ENCODE peak calls at places on chromosomes 1 and 21, in ten cellular contexts. Q is A549, T is mucosa of descending colon, N is fibroblast of pulmonary artery, L is neural progenitor cell, I is adipocyte, B is breast epithelium, D is AG04450, U is PC-9, M is OCI-LY7. P is an unnamed sample.
A peak's percentile ranks its signal among the peaks of the same experiment; 100 is the strongest.

GRCh38 chr1:37892151-37893047 is 33.0 kb upstream of the MTF1 start:
- DNase-seq in L (no peak), B (no peak), M (peak; percentile 15), Q (no peak), U (no peak), I (peak; percentile 71), T (no peak), D (peak; percentile 10), N (peak; percentile 49), P (peak; percentile 2)

GRCh38 chr1:14487671-14488070 is 110.8 kb upstream of the KAZN start:
- DNase-seq in I (no peak), D (no peak), U (no peak), N (no peak), L (no peak), Q (no peak), M (no peak), B (no peak), T (no peak), P (no peak)

GRCh38 chr1:87883906-87884305 is 555.2 kb downstream of the LMO4 start:
- DNase-seq in L (no peak), U (no peak), B (no peak), T (no peak), D (no peak), Q (no peak), I (no peak), N (no peak), M (no peak), P (no peak)

GRCh38 chr1:48294656-48295055 is 72.1 kb downstream of the SLC5A9 start:
- DNase-seq in B (no peak), M (no peak), I (no peak), L (no peak), U (no peak), Q (no peak), N (no peak), D (no peak), T (no peak), P (no peak)

GRCh38 chr1:1779691-1780597 is 1.7 kb upstream of the NADK start:
- DNase-seq in B (no peak), I (peak; percentile 29), N (peak; percentile 77), T (peak; percentile 77), Q (no peak), D (no peak), U (peak; percentile 69), M (peak; percentile 90), L (peak; percentile 25), P (no peak)

GRCh38 chr1:55310517-55310927 is 95.4 kb upstream of the USP24 start:
- DNase-seq in L (no peak), M (no peak), U (peak; percentile 70), D (peak; percentile 96), T (no peak), B (no peak), Q (peak; percentile 94), I (peak; percentile 87), N (peak; percentile 98), P (peak; percentile 77)

GRCh38 chr1:178143730-178144343 is 49.9 kb downstream of the RASAL2 start:
- DNase-seq in U (no peak), D (no peak), L (no peak), M (no peak), N (no peak), B (no peak), Q (no peak), I (peak; percentile 30), T (no peak), P (no peak)

GRCh38 chr1:91427741-91428140 is 23.1 kb upstream of the HFM1 start:
- DNase-seq in L (no peak), D (no peak), B (no peak), M (no peak), N (no peak), U (no peak), T (no peak), I (no peak), Q (no peak), P (no peak)

GRCh38 chr21:33670076-33670475 is 27.8 kb downstream of the ITSN1 start:
- DNase-seq in B (no peak), U (no peak), Q (no peak), D (no peak), T (no peak), M (no peak), I (no peak), N (no peak), L (no peak), P (no peak)

GRCh38 chr1:155218854-155219591 is 10.5 kb downstream of the MTX1 start:
- DNase-seq in N (peak; percentile 81), Q (peak; percentile 62), D (no peak), I (peak; percentile 74), M (peak; percentile 73), U (no peak), B (no peak), T (no peak), L (peak; percentile 78), P (no peak)

GRCh38 chr1:32393832-32394140 is 455 bp downstream of the BSDC1 start:
- DNase-seq in N (peak; percentile 31), M (peak; percentile 29), Q (no peak), I (peak; percentile 73), U (no peak), D (no peak), T (no peak), B (peak; percentile 74), L (peak; percentile 75), P (no peak)

GRCh38 chr1:15723631-15724246 is 12.3 kb upstream of the SLC25A34 start:
- DNase-seq in T (no peak), I (no peak), U (no peak), M (no peak), Q (no peak), L (no peak), B (no peak), D (no peak), N (no peak), P (no peak)

GRCh38 chr1:1318131-1318652 is 6.3 kb downstream of the INTS11 start:
- DNase-seq in B (peak; percentile 84), L (no peak), N (peak; percentile 96), U (peak; percentile 86), Q (peak; percentile 77), T (no peak), D (peak; percentile 83), M (no peak), I (peak; percentile 93), P (peak; percentile 94)

GRCh38 chr1:151968058-151968457 is 25.6 kb downstream of the S100A10 start:
- DNase-seq in U (peak; percentile 51), M (peak; percentile 44), N (peak; percentile 65), Q (peak; percentile 74), T (no peak), L (peak; percentile 62), B (no peak), I (peak; percentile 72), D (no peak), P (no peak)

GRCh38 chr1:151166506-151166956 is 587 bp downstream of the SCNM1 start:
- DNase-seq in I (peak; percentile 80), L (peak; percentile 67), U (peak; percentile 67), B (no peak), Q (peak; percentile 36), T (no peak), N (peak; percentile 59), M (peak; percentile 32), D (peak; percentile 50), P (no peak)

GRCh38 chr1:61183471-61184034 is 101.2 kb downstream of the NFIA start:
- DNase-seq in U (no peak), L (no peak), Q (peak; percentile 13), M (no peak), D (no peak), N (peak; percentile 65), I (peak; percentile 39), T (peak; percentile 65), B (peak; percentile 58), P (no peak)
- H3K4me3 ChIP-seq in U (no peak overlapping the region), L (no peak overlapping the region), Q (peak overlapping the region; percentile 9), M (no peak overlapping the region), D (peak overlapping the region; percentile 25), N (peak overlapping the region; percentile 9), I (peak overlapping the region; percentile 81), T (no peak overlapping the region), B (peak overlapping the region; percentile 40), P (no peak overlapping the region)

DNA sequence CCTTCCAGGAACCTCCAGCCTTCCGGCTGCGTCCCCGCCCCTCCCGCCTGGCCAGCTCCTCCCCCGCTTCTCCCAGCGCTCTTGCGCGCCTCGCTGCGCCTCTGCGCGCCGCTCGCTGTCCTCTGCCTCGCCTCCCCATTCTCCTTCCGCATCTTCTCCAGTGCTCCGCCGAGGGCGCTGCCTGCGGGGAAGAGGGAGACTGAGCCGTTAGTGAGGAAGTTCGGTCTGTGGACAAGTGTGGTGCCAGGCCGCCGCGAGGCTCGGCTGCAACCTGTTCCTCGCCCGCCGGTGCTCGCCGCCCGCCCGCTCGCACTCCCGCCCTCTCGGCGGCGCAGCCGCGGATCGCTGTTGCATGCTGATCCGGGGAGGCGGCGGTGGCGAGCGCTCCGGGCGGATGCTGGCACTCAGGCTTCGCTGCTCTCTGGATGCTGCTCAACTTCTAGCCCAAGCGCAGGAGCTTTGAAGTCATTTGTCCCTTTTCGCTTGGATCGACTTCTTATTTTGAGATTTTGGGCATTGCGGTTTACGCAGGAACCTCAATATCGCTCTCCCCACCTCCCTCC is 715 bp upstream of the CACNA1E start:
- DNase-seq in N (no peak), U (no peak), Q (peak; percentile 12), B (no peak), M (no peak), T (peak; percentile 68), I (peak; percentile 29), D (no peak), L (peak; percentile 85), P (no peak)
- H3K4me3 ChIP-seq in N (no peak overlapping the region), U (no peak overlapping the region), Q (peak overlapping the region; percentile 18), B (peak overlapping the region; percentile 25), M (no peak overlapping the region), T (no peak overlapping the region), I (peak overlapping the region; percentile 53), D (no peak overlapping the region), L (peak overlapping the region; percentile 48), P (no peak overlapping the region)

GRCh38 chr1:231161711-231162299 is at the start of gene TRIM67:
- DNase-seq in U (no peak), Q (peak; percentile 29), T (no peak), M (no peak), I (no peak), N (no peak), B (no peak), D (no peak), L (peak; percentile 74), P (no peak)
- H3K4me3 ChIP-seq in U (no peak within 1 kb of the TSS), Q (peak within 1 kb of the TSS; percentile 54), T (no peak within 1 kb of the TSS), M (no peak within 1 kb of the TSS), I (peak within 1 kb of the TSS; percentile 79), N (peak within 1 kb of the TSS; percentile 10), B (peak within 1 kb of the TSS; percentile 39), D (peak within 1 kb of the TSS; percentile 34), L (peak within 1 kb of the TSS; percentile 46), P (no peak within 1 kb of the TSS)

GRCh38 chr1:226407497-226408284 is at the start of gene PARP1:
- DNase-seq in M (peak; percentile 98), U (peak; percentile 74), Q (peak; percentile 89), L (peak; percentile 90), B (peak; percentile 89), T (peak; percentile 94), D (no peak), I (peak; percentile 93), N (peak; percentile 93), P (peak; percentile 97)

GRCh38 chr1:226405411-226405988 is 2.4 kb downstream of the PARP1 start:
- DNase-seq in N (no peak), D (no peak), T (no peak), M (peak; percentile 80), B (no peak), U (no peak), I (no peak), Q (no peak), L (peak; percentile 28), P (no peak)

GRCh38 chr1:226404904-226405222 is 3.0 kb downstream of the PARP1 start:
- DNase-seq in T (no peak), U (no peak), B (no peak), D (no peak), M (no peak), Q (no peak), I (no peak), L (peak; percentile 35), N (no peak), P (no peak)

GRCh38 chr1:226407199-226407496 is 745 bp downstream of the PARP1 start:
- DNase-seq in B (no peak), I (no peak), T (no peak), D (no peak), N (no peak), U (no peak), L (no peak), Q (no peak), M (no peak), P (no peak)

GRCh38 chr1:226406401-226406881 is 1.5 kb downstream of the PARP1 start:
- DNase-seq in D (no peak), U (peak; percentile 83), N (peak; percentile 6), L (peak; percentile 6), I (peak; percentile 38), Q (peak; percentile 17), M (peak; percentile 77), B (no peak), T (no peak), P (no peak)
- H3K4me3 ChIP-seq in D (peak overlapping the region; percentile 81), U (peak overlapping the region; percentile 60), N (peak overlapping the region; percentile 74), L (peak overlapping the region; percentile 71), I (peak overlapping the region; percentile 95), Q (peak overlapping the region; percentile 67), M (peak overlapping the region; percentile 91), B (peak overlapping the region; percentile 71), T (no peak overlapping the region), P (no peak overlapping the region)